ENCODE peak calls at places on chromosomes 16 and 17, in four cellular contexts. One of them, this sample, is unnamed.

GRCh38 chr17:1137465-1137894 is 42.3 kb downstream of the ABR start:
- DNase-seq in WTC11: peak
- DNase-seq in HepG2: peak
- DNase-seq in K562: peak
- DNase-seq in this sample: peak

GRCh38 chr16:57957396-57958392 is 13.2 kb downstream of the CNGB1 start:
- DNase-seq in HepG2: no peak
- DNase-seq in K562: no peak
- DNase-seq in WTC11: no peak
- DNase-seq in this sample: no peak

GRCh38 chr16:19883296-19883951 is 1.2 kb downstream of the GPRC5B start:
- DNase-seq in WTC11: peak
- DNase-seq in HepG2: no peak
- DNase-seq in K562: peak
- DNase-seq in this sample: no peak

GRCh38 chr16:54931757-54932660 is 1.3 kb downstream of the IRX5 start:
- DNase-seq in WTC11: no peak
- DNase-seq in K562: no peak
- DNase-seq in HepG2: no peak
- DNase-seq in this sample: no peak

GRCh38 chr16:10972108-10972955 is 28.0 kb downstream of the CLEC16A start:
- DNase-seq in WTC11: no peak
- DNase-seq in HepG2: no peak
- DNase-seq in K562: peak
- DNase-seq in this sample: no peak

GRCh38 chr16:81946206-81946605 is 65.1 kb downstream of the SDR42E1 start:
- DNase-seq in HepG2: no peak
- DNase-seq in K562: no peak
- DNase-seq in WTC11: no peak
- DNase-seq in this sample: no peak

GRCh38 chr16:85448557-85449194 is 164.4 kb upstream of the GSE1 start:
- DNase-seq in HepG2: peak
- DNase-seq in K562: no peak
- DNase-seq in WTC11: no peak
- DNase-seq in this sample: no peak

GRCh38 chr16:67544329-67544841 is 15.8 kb downstream of the RIPOR1 start:
- DNase-seq in WTC11: no peak
- DNase-seq in HepG2: no peak
- DNase-seq in K562: no peak
- DNase-seq in this sample: no peak

GRCh38 chr16:28131210-28131609 is 67.7 kb upstream of the GSG1L start:
- DNase-seq in K562: no peak
- DNase-seq in HepG2: no peak
- DNase-seq in WTC11: no peak
- DNase-seq in this sample: no peak

GRCh38 chr16:73285336-73285735 is 237.4 kb upstream of the ZFHX3 start:
- DNase-seq in K562: no peak
- DNase-seq in HepG2: no peak
- DNase-seq in WTC11: no peak
- DNase-seq in this sample: no peak

GRCh38 chr16:55035956-55036355 is 105.3 kb downstream of the IRX5 start:
- DNase-seq in K562: no peak
- DNase-seq in HepG2: no peak
- DNase-seq in WTC11: no peak
- DNase-seq in this sample: no peak

GRCh38 chr17:12958786-12959185 is 59.0 kb downstream of the ELAC2 start:
- DNase-seq in HepG2: no peak
- DNase-seq in WTC11: no peak
- DNase-seq in K562: no peak
- DNase-seq in this sample: no peak

GRCh38 chr16:17304814-17305169 is 166.0 kb downstream of the XYLT1 start:
- DNase-seq in HepG2: no peak
- DNase-seq in WTC11: no peak
- DNase-seq in K562: no peak
- DNase-seq in this sample: no peak

GRCh38 chr16:10466861-10467260 is 81.0 kb downstream of the ATF7IP2 start:
- DNase-seq in HepG2: no peak
- DNase-seq in WTC11: no peak
- DNase-seq in K562: no peak
- DNase-seq in this sample: no peak

GRCh38 chr17:57422574-57423164 is 166.3 kb downstream of the MSI2 start:
- DNase-seq in WTC11: no peak
- DNase-seq in HepG2: no peak
- DNase-seq in K562: no peak
- DNase-seq in this sample: no peak
- TF ChIP-seq NR3C1 in WTC11: no peak
- TF ChIP-seq NR3C1 in HepG2: no peak
- TF ChIP-seq NR3C1 in K562: no peak
- TF ChIP-seq NR3C1 in this sample: no peak

GRCh38 chr17:57075193-57075592 is 9.9 kb upstream of the AKAP1 start:
- DNase-seq in WTC11: no peak
- DNase-seq in K562: no peak
- DNase-seq in HepG2: no peak
- DNase-seq in this sample: no peak

GRCh38 chr17:57073626-57074025 is 11.4 kb upstream of the AKAP1 start:
- DNase-seq in K562: no peak
- DNase-seq in HepG2: no peak
- DNase-seq in WTC11: no peak
- DNase-seq in this sample: no peak

GRCh38 chr17:57075785-57076184 is 9.3 kb upstream of the AKAP1 start:
- DNase-seq in WTC11: no peak
- DNase-seq in K562: no peak
- DNase-seq in HepG2: no peak
- DNase-seq in this sample: no peak

GRCh38 chr17:57078274-57078673 is 6.8 kb upstream of the AKAP1 start:
- DNase-seq in WTC11: no peak
- DNase-seq in HepG2: no peak
- DNase-seq in K562: no peak
- DNase-seq in this sample: no peak

DNA sequence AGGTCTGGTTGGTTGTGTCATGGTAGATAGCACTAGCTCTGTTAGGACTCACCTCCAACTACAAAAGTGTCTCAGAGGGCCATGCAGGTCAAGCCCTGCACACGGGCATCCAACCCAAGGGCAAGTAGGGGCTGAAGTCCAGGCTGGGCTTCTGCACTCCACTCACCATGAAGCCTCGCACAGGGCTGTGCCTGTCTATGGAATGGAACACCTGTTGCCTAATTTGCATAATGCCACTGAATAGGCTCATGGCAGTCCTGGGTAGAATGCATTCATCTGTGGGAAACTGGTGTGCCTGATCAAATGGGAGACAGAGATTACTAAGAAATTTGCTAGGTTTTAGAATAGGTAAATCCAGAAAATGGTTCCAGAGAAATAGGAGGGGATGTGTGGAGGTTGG is 8.0 kb upstream of the AKAP1 start:
- DNase-seq in K562: no peak
- DNase-seq in HepG2: no peak
- DNase-seq in WTC11: no peak
- DNase-seq in this sample: no peak
- TF ChIP-seq NR3C1 in K562: no peak
- TF ChIP-seq NR3C1 in HepG2: no peak
- TF ChIP-seq NR3C1 in WTC11: no peak
- TF ChIP-seq NR3C1 in this sample: no peak

DNA sequence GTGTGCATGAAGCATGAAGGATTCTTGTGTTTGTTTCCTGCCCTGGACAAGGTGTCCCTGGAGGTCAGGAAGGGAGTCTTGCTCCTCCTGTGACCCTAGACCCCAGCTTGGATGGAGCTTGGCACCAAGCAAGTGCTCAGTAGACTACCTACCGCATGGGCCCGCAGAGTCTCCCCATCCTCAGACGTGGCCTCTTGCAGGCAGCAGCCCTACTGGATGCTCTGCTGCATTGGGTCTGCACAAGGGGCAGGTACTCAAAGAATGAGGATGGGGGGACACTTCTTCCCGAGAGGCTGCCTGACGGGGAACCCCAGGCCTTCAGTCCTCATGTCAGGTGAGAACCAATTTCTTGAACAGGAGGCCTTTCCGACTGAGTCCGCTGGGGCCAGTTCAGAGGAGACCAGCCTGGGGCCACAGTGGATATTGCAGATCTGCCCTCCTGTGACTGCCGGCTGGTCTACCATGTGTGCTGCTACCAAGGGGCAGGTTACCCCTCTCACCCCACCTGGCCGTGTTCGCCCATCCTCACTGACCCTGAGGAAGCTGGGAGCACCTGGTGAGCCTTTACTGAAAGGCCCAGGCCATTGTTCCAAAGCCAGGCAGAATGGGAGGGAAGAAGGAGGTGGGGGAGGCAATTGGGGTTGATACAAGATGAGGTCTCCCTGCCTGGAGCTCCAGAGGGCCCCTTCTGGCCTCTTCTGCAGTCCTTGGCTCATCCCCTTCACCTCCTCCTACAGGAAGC is 206.3 kb downstream of the RAB11FIP4 start:
- DNase-seq in HepG2: no peak
- DNase-seq in K562: no peak
- DNase-seq in WTC11: no peak
- DNase-seq in this sample: no peak
- TF ChIP-seq NR3C1 in HepG2: no peak
- TF ChIP-seq NR3C1 in K562: no peak
- TF ChIP-seq NR3C1 in WTC11: no peak
- TF ChIP-seq NR3C1 in this sample: no peak

GRCh38 chr16:23185661-23186060 is 3.1 kb downstream of the SCNN1G start:
- DNase-seq in WTC11: no peak
- DNase-seq in HepG2: no peak
- DNase-seq in K562: no peak
- DNase-seq in this sample: no peak

GRCh38 chr16:23181506-23181905 is 1.0 kb upstream of the SCNN1G start:
- DNase-seq in K562: no peak
- DNase-seq in HepG2: no peak
- DNase-seq in WTC11: no peak
- DNase-seq in this sample: no peak

GRCh38 chr16:23183486-23183862 is 929 bp downstream of the SCNN1G start:
- DNase-seq in HepG2: no peak
- DNase-seq in WTC11: no peak
- DNase-seq in K562: no peak
- DNase-seq in this sample: no peak

GRCh38 chr16:23182675-23183485 is at the start of gene SCNN1G:
- DNase-seq in K562: no peak
- DNase-seq in WTC11: peak
- DNase-seq in HepG2: no peak
- DNase-seq in this sample: peak

DNA sequence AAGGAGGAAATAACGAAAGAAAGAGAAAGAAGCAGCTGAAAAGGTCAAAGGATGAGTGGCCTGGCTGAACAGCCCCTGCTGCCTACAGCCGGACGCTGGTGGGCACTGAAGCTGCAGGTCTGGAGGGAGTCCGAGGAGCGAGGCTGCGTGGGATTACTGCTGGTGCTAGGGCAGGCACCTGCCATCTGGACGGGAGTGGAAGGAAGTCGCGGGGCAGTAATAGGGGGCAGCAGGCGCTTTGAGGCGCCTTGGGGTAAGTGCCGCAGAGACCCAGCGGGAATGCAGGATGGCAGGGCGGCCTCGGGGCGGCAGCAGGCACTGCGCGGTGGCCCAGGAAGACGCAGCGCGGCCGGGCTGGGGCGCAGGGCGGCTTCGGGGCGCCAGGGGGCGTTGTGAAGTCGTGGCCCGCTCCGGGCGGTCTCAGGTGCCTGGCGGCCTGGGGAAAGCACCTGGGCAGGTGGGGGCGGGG is 305 bp upstream of the SCNN1G start:
- DNase-seq in WTC11: peak
- DNase-seq in K562: peak
- DNase-seq in HepG2: peak
- DNase-seq in this sample: peak
- TF ChIP-seq NR3C1 in WTC11: no peak
- TF ChIP-seq NR3C1 in K562: no peak
- TF ChIP-seq NR3C1 in HepG2: no peak
- TF ChIP-seq NR3C1 in this sample: no peak

DNA sequence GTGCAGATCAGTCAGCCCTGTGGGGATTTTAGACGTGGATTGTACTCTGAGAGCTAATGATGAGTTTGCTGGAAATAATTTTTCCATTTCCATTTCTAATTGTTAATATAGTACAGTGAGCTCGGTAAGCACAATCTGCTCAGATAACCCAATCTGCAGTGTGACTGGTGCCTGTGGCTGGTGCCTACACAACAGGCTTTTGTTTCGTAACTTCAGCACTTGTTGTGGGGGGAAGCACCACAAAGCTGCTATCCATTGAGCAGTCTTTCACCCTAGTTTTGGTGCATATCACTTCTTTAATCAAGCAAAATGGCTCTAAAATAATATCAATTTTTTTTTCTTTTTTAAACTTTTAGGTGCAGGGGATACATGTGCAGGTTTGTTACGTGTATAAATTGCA is 534.9 kb upstream of the HSBP1 start:
- DNase-seq in HepG2: no peak
- DNase-seq in K562: no peak
- DNase-seq in WTC11: no peak
- DNase-seq in this sample: no peak
- TF ChIP-seq NR3C1 in HepG2: no peak
- TF ChIP-seq NR3C1 in K562: no peak
- TF ChIP-seq NR3C1 in WTC11: no peak
- TF ChIP-seq NR3C1 in this sample: no peak

DNA sequence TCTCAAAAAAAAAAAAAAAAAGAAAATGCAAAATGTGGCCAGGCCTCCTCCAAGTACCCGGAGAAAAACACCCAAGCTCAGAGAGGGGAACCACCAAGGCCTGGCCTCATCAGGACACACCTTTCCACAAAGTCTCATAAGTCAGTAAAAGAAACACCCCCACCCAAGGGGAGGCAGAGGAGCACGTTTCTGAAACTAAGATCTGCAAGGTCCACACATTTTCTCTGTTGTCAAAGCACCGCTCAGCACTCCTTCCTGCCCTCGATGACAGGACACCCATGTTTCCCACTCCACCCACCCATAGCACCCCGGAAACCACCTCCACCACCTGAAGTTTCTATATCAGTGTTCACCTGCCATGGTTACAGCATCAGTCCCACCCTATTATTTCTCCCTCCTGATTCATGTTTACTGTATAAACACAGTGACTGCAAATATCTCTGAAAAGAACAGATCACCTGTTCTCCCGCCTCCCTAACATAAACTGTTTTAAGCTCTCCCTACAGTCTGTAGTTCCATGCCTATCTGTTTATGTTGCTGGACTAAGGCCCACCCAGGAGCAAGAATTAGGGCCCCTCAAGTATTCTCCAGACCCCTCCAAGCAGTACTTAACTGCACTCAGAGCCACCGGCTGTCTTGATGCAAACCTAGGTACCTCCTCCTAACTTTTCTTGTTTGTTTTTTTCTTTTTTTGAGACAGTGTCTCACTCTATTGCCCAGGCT is 2.0 kb downstream of the CORO7 start:
- DNase-seq in WTC11: no peak
- DNase-seq in HepG2: no peak
- DNase-seq in K562: no peak
- DNase-seq in this sample: no peak
- TF ChIP-seq NR3C1 in WTC11: no peak
- TF ChIP-seq NR3C1 in HepG2: no peak
- TF ChIP-seq NR3C1 in K562: no peak
- TF ChIP-seq NR3C1 in this sample: no peak

GRCh38 chr16:89135166-89135565 is 36.4 kb upstream of the CDH15 start:
- DNase-seq in HepG2: no peak
- DNase-seq in WTC11: peak
- DNase-seq in K562: no peak
- DNase-seq in this sample: no peak
- TF ChIP-seq NR3C1 in HepG2: no peak
- TF ChIP-seq NR3C1 in WTC11: no peak
- TF ChIP-seq NR3C1 in K562: no peak
- TF ChIP-seq NR3C1 in this sample: no peak

This sample was measured in A549.